ENCODE peak calls at places on chromosomes 3 and 15, in five cellular contexts. H, E, Q, B and X are unnamed samples.

GRCh38 chr3:178551916-178552321 is 15.7 kb downstream of the KCNMB2 start:
- DNase-seq in B (peak; percentile 35), Q (no peak), H (peak; percentile 6), E (peak; percentile 64), X (no peak)

GRCh38 chr3:186583820-186584219 is 13.3 kb downstream of the DNAJB11 start:
- DNase-seq in H (no peak), Q (no peak), E (peak; percentile 66), B (peak; percentile 70), X (no peak)

GRCh38 chr15:29665441-29665985 is 156.8 kb downstream of the TJP1 start:
- DNase-seq in E (no peak), B (peak; percentile 32), Q (no peak), H (no peak), X (no peak)

GRCh38 chr15:80608688-80609087 is 86.4 kb upstream of the ABHD17C start:
- DNase-seq in B (no peak), H (no peak), Q (no peak), E (no peak), X (peak; percentile 55)

GRCh38 chr3:71692139-71692538 is 33.1 kb downstream of the EIF4E3 start:
- DNase-seq in H (no peak), E (no peak), B (no peak), Q (no peak), X (no peak)

GRCh38 chr3:133276594-133276993 is 123.3 kb upstream of the BFSP2 start:
- DNase-seq in Q (no peak), H (no peak), B (no peak), E (no peak), X (no peak)

GRCh38 chr3:144771401-144771870 is 799.8 kb downstream of the DIPK2A start:
- DNase-seq in B (peak; percentile 54), H (peak; percentile 93), Q (no peak), E (no peak), X (no peak)

GRCh38 chr3:67580430-67581000 is 73.9 kb downstream of the SUCLG2 start:
- DNase-seq in B (no peak), H (no peak), Q (no peak), E (no peak), X (no peak)

GRCh38 chr15:81411056-81411455 is 37.0 kb upstream of the TMC3 start:
- DNase-seq in Q (no peak), E (no peak), B (no peak), H (no peak), X (no peak)

GRCh38 chr3:65811050-65811766 is 227.5 kb downstream of the MAGI1 start:
- DNase-seq in B (peak; percentile 75), H (no peak), E (peak; percentile 81), Q (no peak), X (no peak)

GRCh38 chr3:45785626-45786150 is 10.6 kb downstream of the SLC6A20 start:
- DNase-seq in H (no peak), B (no peak), Q (no peak), E (no peak), X (no peak)

GRCh38 chr15:96582473-96582872 is 252.0 kb downstream of the NR2F2 start:
- DNase-seq in E (no peak), H (no peak), Q (no peak), B (no peak), X (no peak)

GRCh38 chr3:142866841-142867631 is 21.8 kb downstream of the PCOLCE2 start:
- DNase-seq in Q (peak; percentile 43), B (no peak), E (no peak), H (no peak), X (no peak)

GRCh38 chr15:80228959-80229610 is 22.9 kb downstream of the CTXND1 start:
- DNase-seq in Q (no peak), H (no peak), E (peak; percentile 69), B (peak; percentile 45), X (no peak)

GRCh38 chr15:41501961-41502786 is 8.5 kb downstream of the ITPKA start:
- DNase-seq in B (peak; percentile 38), Q (no peak), H (no peak), E (no peak), X (no peak)

GRCh38 chr15:70243686-70244540 is 146.2 kb upstream of the TLE3 start:
- DNase-seq in E (no peak), H (no peak), Q (no peak), B (no peak), X (no peak)

GRCh38 chr15:80754005-80754404 is 25.2 kb upstream of the CEMIP start:
- DNase-seq in E (no peak), H (no peak), Q (no peak), B (no peak), X (no peak)

GRCh38 chr3:126499401-126499800 is 18.2 kb downstream of the UROC1 start:
- DNase-seq in Q (no peak), E (no peak), B (no peak), H (no peak), X (no peak)

GRCh38 chr3:39260957-39261356 is 18.9 kb downstream of the CX3CR1 start:
- DNase-seq in B (peak; percentile 98), Q (peak; percentile 89), H (peak; percentile 66), E (peak; percentile 81), X (peak; percentile 41)

GRCh38 chr15:62807539-62808130 is 234.9 kb upstream of the TPM1 start:
- DNase-seq in H (no peak), Q (no peak), B (no peak), E (no peak), X (no peak)

GRCh38 chr3:115960799-115961198 is 337.5 kb downstream of the GAP43 start:
- DNase-seq in H (no peak), B (peak; percentile 4), E (no peak), Q (no peak), X (no peak)

GRCh38 chr3:140207541-140207940 is 272.6 kb downstream of the CLSTN2 start:
- DNase-seq in H (no peak), E (no peak), B (no peak), Q (no peak), X (no peak)

GRCh38 chr3:121660356-121661171 is at the start of gene HCLS1:
- DNase-seq in Q (peak; percentile 88), E (no peak), H (peak; percentile 72), B (peak; percentile 66), X (no peak)

GRCh38 chr3:29906906-29907305 is 626.0 kb downstream of the RBMS3 start:
- DNase-seq in B (no peak), Q (no peak), H (no peak), E (no peak), X (no peak)

GRCh38 chr3:173255555-173255954 is 114.5 kb upstream of the SPATA16 start:
- DNase-seq in E (no peak), Q (no peak), B (no peak), H (no peak), X (no peak)

GRCh38 chr15:98513428-98513991 is 134.8 kb upstream of the IGF1R start:
- DNase-seq in Q (no peak), B (no peak), E (no peak), H (no peak), X (no peak)

GRCh38 chr3:189944285-189945145 is 176.2 kb downstream of the P3H2 start:
- DNase-seq in H (no peak), B (no peak), Q (no peak), E (no peak), X (peak; percentile 50)

GRCh38 chr3:57233799-57234198 is 6.3 kb downstream of the APPL1 start:
- DNase-seq in H (no peak), B (no peak), E (no peak), Q (no peak), X (no peak)

DNA sequence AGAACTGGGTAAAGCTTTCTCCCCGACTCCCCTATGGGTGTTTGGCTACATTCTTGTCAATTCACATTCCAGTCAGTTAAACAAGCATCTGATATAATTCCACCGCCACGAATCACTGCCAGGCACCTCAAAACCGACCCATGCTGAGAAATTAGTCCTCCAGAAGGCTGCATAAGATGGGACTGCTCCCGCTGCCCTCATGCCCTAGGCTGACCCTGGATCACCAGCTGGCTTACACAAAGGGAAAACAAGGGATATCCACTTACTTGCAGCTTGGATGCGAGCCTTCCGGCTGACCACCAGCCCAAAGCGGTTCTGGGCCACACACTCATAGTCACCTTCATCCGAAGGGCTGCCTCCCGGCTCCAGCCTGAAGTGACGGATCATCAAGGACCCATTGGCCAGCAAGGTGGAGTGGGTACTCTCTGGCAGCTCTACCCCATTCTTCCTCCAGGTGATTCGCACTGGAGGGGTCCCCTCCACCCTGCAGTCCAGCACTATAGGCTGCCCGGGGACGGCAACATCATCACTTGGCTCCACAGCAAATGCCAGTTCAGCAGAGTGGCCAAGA is 2.9 kb downstream of the IGDCC3 start:
- DNase-seq in Q (no peak), B (no peak), H (no peak), E (peak; percentile 25), X (no peak)
- TF ChIP-seq EZH2 in Q (no peak), B (no peak), H (no peak), E (no peak), X (no peak)

DNA sequence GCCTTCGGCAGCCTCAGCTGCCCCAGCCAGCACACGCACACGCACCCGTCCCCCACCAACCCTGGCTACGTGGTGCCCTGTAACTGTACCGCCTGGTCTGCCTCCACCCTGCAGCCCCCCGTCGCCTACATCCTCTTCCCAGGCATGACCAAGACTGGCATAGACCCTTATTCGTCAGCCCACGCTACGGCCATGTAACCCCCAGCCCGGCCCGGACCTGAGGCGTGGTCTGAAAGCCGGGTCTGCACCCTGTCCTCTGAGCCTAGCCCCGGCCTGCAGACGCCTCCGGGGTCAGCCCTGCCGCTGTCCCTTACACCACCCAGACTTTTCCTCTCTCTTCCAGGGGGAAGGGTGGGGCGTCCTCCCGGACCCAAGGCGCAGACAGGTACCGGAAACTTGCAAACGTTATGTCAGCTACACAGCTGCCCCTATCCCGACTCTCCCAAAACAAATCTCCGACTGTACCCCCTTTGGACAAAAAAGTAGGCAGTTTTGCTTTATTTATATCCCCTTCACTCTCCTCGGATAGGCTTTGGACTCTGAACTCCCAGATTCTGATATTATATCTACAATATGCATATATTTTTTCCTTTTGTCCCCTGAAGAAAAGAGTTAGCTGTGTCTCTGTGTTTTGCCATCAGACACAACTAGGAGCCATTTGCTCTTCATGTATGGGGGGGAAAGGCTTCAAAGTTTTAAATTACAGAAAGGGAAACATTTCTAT is 1.4 kb downstream of the SOX14 start:
- DNase-seq in B (no peak), Q (no peak), E (no peak), H (no peak), X (no peak)
- TF ChIP-seq EZH2 in B (no peak), Q (no peak), E (peak; percentile 88), H (no peak), X (peak; percentile 44)

DNA sequence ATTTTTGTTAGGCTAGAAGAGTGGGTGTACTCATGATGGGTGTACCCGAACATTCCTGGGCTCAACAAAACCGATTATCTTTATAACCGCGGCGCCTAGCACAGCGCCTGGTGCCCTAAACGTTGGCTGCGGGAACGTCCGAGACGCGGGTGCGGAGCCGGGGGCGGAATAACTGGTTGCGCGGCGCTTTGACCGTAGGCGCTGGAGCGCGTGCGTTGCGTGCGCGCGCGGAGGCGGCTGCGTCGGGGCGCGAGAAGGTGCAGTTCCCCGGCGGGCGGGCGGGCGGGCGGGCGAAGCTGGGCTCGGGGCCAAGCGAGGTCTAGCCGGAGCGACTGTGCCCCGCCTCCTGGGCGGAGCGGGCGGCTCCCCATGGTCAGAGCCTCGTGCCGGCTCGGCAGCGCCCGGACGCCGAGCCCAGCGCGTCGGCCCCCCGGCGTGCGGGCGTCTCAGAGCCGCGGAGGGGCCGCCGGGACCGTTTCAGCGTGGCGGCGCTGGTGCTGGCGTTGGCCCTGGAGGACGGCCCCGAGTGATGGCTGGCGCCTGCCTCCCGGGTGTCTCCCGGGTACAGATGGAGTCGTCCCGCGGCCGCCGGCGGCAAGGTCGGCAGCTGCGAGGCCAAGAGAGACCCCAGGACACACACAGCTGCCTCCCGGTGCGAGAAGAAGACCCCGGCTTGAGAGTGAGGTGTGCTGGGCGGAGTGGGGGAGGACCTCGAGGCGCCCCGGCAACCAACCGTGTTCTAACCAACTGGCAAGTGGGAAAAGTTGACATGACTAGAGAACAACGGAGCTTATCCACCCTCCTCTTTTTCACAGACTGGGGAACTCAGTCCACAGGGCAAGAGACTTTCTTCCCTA is at the start of gene PLAAT1:
- DNase-seq in B (peak; percentile 55), E (peak; percentile 69), H (peak; percentile 62), Q (peak; percentile 88), X (no peak)
- TF ChIP-seq EZH2 in B (no peak), E (no peak), H (no peak), Q (no peak), X (no peak)

GRCh38 chr15:89412906-89413411 is 78.3 kb upstream of the POLG start:
- DNase-seq in B (no peak), E (no peak), H (no peak), Q (no peak), X (no peak)
- TF ChIP-seq EZH2 in B (peak; percentile 18), E (no peak), H (peak; percentile 17), Q (no peak), X (no peak)